ENCODE peak calls at places on chromosomes 13 and 19, in seven cellular contexts. One of them, this sample, is unnamed.

GRCh38 chr19:52474351-52475127 is 21.2 kb downstream of the ZNF578 start:
- DNase-seq in HCT116: no peak
- DNase-seq in K562: no peak
- DNase-seq in NT2/D1: no peak
- DNase-seq in H1: no peak
- DNase-seq in HepG2: no peak
- DNase-seq in GM12878: no peak
- DNase-seq in this sample: no peak

GRCh38 chr19:7923295-7924191 is 2.4 kb downstream of the CTXN1 start:
- DNase-seq in HCT116: no peak
- DNase-seq in HepG2: no peak
- DNase-seq in NT2/D1: no peak
- DNase-seq in GM12878: no peak
- DNase-seq in H1: no peak
- DNase-seq in K562: no peak
- DNase-seq in this sample: no peak

GRCh38 chr13:51549050-51549449 is 35.2 kb upstream of the WDFY2 start:
- DNase-seq in HCT116: no peak
- DNase-seq in HepG2: peak; percentile 33
- DNase-seq in H1: no peak
- DNase-seq in GM12878: peak; percentile 37
- DNase-seq in NT2/D1: peak; percentile 20
- DNase-seq in K562: peak; percentile 63
- DNase-seq in this sample: no peak

GRCh38 chr19:44050740-44051653 is 839 bp upstream of the ZNF223 start:
- DNase-seq in K562: no peak
- DNase-seq in HCT116: no peak
- DNase-seq in H1: no peak
- DNase-seq in GM12878: no peak
- DNase-seq in NT2/D1: no peak
- DNase-seq in HepG2: no peak
- DNase-seq in this sample: no peak

GRCh38 chr13:98214008-98214643 is 37.1 kb upstream of the RNF113B start:
- DNase-seq in HepG2: no peak
- DNase-seq in H1: no peak
- DNase-seq in K562: no peak
- DNase-seq in NT2/D1: no peak
- DNase-seq in GM12878: no peak
- DNase-seq in HCT116: no peak
- DNase-seq in this sample: no peak

GRCh38 chr13:104553156-104553555 is 1486.9 kb upstream of the SLC10A2 start:
- DNase-seq in K562: no peak
- DNase-seq in GM12878: no peak
- DNase-seq in H1: no peak
- DNase-seq in HepG2: no peak
- DNase-seq in NT2/D1: no peak
- DNase-seq in HCT116: no peak
- DNase-seq in this sample: no peak

GRCh38 chr13:101955764-101956163 is 446.1 kb downstream of the FGF14 start:
- DNase-seq in GM12878: no peak
- DNase-seq in NT2/D1: no peak
- DNase-seq in H1: no peak
- DNase-seq in HepG2: no peak
- DNase-seq in HCT116: no peak
- DNase-seq in K562: no peak
- DNase-seq in this sample: no peak

GRCh38 chr13:83221813-83222241 is 660.4 kb downstream of the SLITRK1 start:
- DNase-seq in K562: no peak
- DNase-seq in NT2/D1: no peak
- DNase-seq in HCT116: no peak
- DNase-seq in GM12878: no peak
- DNase-seq in HepG2: no peak
- DNase-seq in H1: no peak
- DNase-seq in this sample: no peak

GRCh38 chr13:94128430-94128829 is 351.1 kb downstream of the DCT start:
- DNase-seq in H1: no peak
- DNase-seq in NT2/D1: no peak
- DNase-seq in HCT116: no peak
- DNase-seq in GM12878: no peak
- DNase-seq in HepG2: no peak
- DNase-seq in K562: no peak
- DNase-seq in this sample: no peak

GRCh38 chr13:30618186-30618937 is 642 bp downstream of the USPL1 start:
- DNase-seq in K562: no peak
- DNase-seq in HCT116: no peak
- DNase-seq in NT2/D1: no peak
- DNase-seq in H1: no peak
- DNase-seq in HepG2: peak; percentile 4
- DNase-seq in GM12878: no peak
- DNase-seq in this sample: no peak

GRCh38 chr19:7083076-7083956 is 13.8 kb downstream of the ZNF557 start:
- DNase-seq in GM12878: no peak
- DNase-seq in H1: no peak
- DNase-seq in NT2/D1: no peak
- DNase-seq in HCT116: no peak
- DNase-seq in K562: no peak
- DNase-seq in HepG2: no peak
- DNase-seq in this sample: no peak

GRCh38 chr19:956747-957451 is 27.2 kb upstream of the WDR18 start:
- DNase-seq in HCT116: peak; percentile 36
- DNase-seq in K562: no peak
- DNase-seq in NT2/D1: peak; percentile 46
- DNase-seq in H1: peak; percentile 65
- DNase-seq in HepG2: no peak
- DNase-seq in GM12878: no peak
- DNase-seq in this sample: peak; percentile 82

GRCh38 chr19:5893907-5894703 is 9.5 kb downstream of the NDUFA11 start:
- DNase-seq in K562: peak; percentile 59
- DNase-seq in H1: no peak
- DNase-seq in NT2/D1: no peak
- DNase-seq in HCT116: no peak
- DNase-seq in HepG2: no peak
- DNase-seq in GM12878: no peak
- DNase-seq in this sample: peak; percentile 94

GRCh38 chr19:3284759-3285646 is 60.5 kb downstream of the CELF5 start:
- DNase-seq in HepG2: peak; percentile 87
- DNase-seq in NT2/D1: peak; percentile 99
- DNase-seq in K562: peak; percentile 89
- DNase-seq in HCT116: peak; percentile 96
- DNase-seq in H1: peak; percentile 100
- DNase-seq in GM12878: no peak
- DNase-seq in this sample: peak; percentile 77

GRCh38 chr13:106536244-106537034 is 977 bp upstream of the EFNB2 start:
- DNase-seq in GM12878: peak; percentile 30
- DNase-seq in K562: peak; percentile 63
- DNase-seq in H1: peak; percentile 97
- DNase-seq in NT2/D1: peak; percentile 82
- DNase-seq in HCT116: peak; percentile 63
- DNase-seq in HepG2: peak; percentile 47
- DNase-seq in this sample: peak; percentile 81

GRCh38 chr19:16587031-16588023 is 15.1 kb upstream of the SLC35E1 start:
- DNase-seq in NT2/D1: no peak
- DNase-seq in HCT116: no peak
- DNase-seq in HepG2: no peak
- DNase-seq in GM12878: peak; percentile 84
- DNase-seq in K562: no peak
- DNase-seq in H1: no peak
- DNase-seq in this sample: no peak

GRCh38 chr19:11019262-11019661 is 58.4 kb downstream of the SMARCA4 start:
- DNase-seq in HCT116: no peak
- DNase-seq in GM12878: no peak
- DNase-seq in K562: no peak
- DNase-seq in NT2/D1: no peak
- DNase-seq in HepG2: no peak
- DNase-seq in H1: no peak
- DNase-seq in this sample: no peak

GRCh38 chr13:57739089-57739488 is 107.5 kb downstream of the PCDH17 start:
- DNase-seq in H1: no peak
- DNase-seq in NT2/D1: no peak
- DNase-seq in HCT116: no peak
- DNase-seq in GM12878: no peak
- DNase-seq in HepG2: no peak
- DNase-seq in K562: no peak
- DNase-seq in this sample: no peak

GRCh38 chr13:52785721-52786120 is 46.1 kb upstream of the CNMD start:
- DNase-seq in GM12878: no peak
- DNase-seq in NT2/D1: no peak
- DNase-seq in H1: no peak
- DNase-seq in K562: no peak
- DNase-seq in HCT116: peak; percentile 49
- DNase-seq in HepG2: no peak
- DNase-seq in this sample: no peak

GRCh38 chr19:4009990-4010807 is 2.7 kb downstream of the PIAS4 start:
- DNase-seq in HCT116: no peak
- DNase-seq in K562: no peak
- DNase-seq in NT2/D1: no peak
- DNase-seq in H1: no peak
- DNase-seq in GM12878: no peak
- DNase-seq in HepG2: no peak
- DNase-seq in this sample: peak; percentile 6

GRCh38 chr13:114017028-114017630 is 43.3 kb upstream of the C13orf46 start:
- DNase-seq in HepG2: no peak
- DNase-seq in K562: no peak
- DNase-seq in H1: peak; percentile 68
- DNase-seq in GM12878: no peak
- DNase-seq in NT2/D1: peak; percentile 20
- DNase-seq in HCT116: no peak
- DNase-seq in this sample: peak; percentile 59

GRCh38 chr19:45470147-45471081 is 2.6 kb downstream of the FOSB start:
- DNase-seq in HepG2: no peak
- DNase-seq in H1: no peak
- DNase-seq in HCT116: no peak
- DNase-seq in NT2/D1: no peak
- DNase-seq in GM12878: no peak
- DNase-seq in K562: peak; percentile 59
- DNase-seq in this sample: no peak

DNA sequence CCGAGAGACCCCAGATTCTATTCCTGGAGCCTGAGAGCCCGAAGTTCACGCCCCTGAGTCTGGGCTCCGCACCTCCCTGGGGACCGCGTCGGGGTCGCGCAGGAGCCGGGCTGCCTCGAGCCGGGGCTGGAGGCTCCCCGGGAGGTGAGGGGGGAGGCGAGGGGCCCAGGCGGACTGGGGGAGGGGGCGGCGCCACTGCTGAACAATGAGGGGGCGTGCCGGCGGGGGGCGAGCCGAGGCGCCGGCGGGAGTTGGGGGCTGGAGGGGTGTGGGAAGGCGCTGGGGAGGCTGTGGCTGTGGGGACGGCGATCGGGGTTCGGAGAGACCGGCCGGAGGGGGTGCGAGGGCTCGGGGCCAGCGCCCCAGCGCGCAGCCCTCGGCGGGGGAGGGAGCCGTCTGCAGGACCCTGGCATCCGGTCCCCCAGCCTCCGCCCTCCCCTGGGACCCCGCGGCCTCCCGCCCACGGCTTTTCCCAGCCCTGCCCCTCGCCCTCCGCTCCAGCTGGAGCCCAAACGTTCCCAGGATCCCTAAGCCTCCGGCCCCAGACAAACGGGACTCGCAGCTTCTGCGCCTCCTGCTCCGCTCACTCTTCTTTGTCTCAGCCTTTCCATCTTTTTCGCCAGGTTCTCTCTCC is 917 bp downstream of the PLEKHG2 start:
- DNase-seq in GM12878: no peak
- DNase-seq in NT2/D1: no peak
- DNase-seq in K562: peak; percentile 70
- DNase-seq in HCT116: no peak
- DNase-seq in H1: peak; percentile 72
- DNase-seq in HepG2: no peak
- DNase-seq in this sample: peak; percentile 88
- TF ChIP-seq YY1 in GM12878: no peak
- TF ChIP-seq YY1 in NT2/D1: no peak
- TF ChIP-seq YY1 in K562: no peak
- TF ChIP-seq YY1 in HCT116: no peak
- TF ChIP-seq YY1 in H1: no peak
- TF ChIP-seq YY1 in HepG2: no peak
- TF ChIP-seq YY1 in this sample: no peak

DNA sequence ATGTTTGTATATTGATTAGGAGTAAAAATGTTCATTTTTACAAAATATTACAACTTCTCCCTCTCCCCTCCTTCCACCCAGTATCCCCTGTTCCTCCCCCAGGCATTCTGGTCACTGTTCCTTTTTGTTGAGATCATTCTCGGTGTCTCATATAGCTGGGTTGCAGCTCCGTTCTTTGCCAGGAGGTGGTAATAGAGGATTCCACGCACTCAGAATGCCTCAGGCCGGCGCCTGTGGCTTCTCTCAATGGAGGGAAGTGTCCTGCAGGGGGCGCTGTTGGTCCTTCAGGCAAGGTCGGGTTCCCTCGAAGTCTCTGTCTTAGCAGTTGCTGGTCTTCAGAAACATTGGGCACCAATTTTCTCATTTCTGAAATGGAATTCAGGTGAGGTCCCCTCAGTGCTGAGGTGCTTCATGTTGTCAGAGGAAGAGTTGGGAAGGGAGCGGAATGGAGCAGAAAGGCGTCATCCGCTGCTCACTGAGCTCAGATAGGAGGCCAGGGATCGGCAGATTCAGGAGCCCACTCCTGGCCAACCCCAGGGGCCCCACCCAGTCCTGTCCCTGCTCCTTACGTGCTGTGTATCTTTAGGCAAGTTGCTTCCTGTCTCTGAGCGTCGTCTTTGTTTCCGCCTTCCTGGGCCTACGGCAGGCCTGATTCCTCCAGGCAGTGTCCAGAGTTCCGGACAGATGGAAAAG is 10.3 kb upstream of the GARIN5A start:
- DNase-seq in NT2/D1: peak; percentile 70
- DNase-seq in H1: peak; percentile 97
- DNase-seq in K562: peak; percentile 75
- DNase-seq in HepG2: peak; percentile 51
- DNase-seq in HCT116: peak; percentile 80
- DNase-seq in GM12878: no peak
- DNase-seq in this sample: peak; percentile 57
- TF ChIP-seq YY1 in NT2/D1: no peak
- TF ChIP-seq YY1 in H1: peak; percentile 36
- TF ChIP-seq YY1 in K562: no peak
- TF ChIP-seq YY1 in HepG2: no peak
- TF ChIP-seq YY1 in HCT116: no peak
- TF ChIP-seq YY1 in GM12878: peak; percentile 21
- TF ChIP-seq YY1 in this sample: no peak

DNA sequence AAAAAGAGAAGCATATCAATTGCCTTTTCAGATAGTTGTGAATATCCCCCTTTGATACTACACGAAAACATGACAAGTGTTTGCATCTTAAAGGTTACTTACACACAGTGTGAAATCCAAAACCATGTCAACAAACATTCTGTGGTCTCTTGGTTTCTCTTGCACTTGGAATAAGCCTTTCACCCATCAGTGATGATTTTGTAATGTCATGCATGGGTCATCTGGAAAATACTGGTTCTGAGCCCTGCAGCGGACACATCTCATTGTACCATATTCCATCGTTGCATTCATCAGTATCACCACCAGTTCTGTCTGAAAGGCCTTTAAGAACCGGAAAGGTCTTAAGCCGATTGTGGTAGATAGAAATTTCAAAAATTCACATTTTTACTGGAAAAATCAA is 65.4 kb upstream of the SOX1 start:
- DNase-seq in NT2/D1: no peak
- DNase-seq in HepG2: no peak
- DNase-seq in K562: no peak
- DNase-seq in HCT116: no peak
- DNase-seq in H1: no peak
- DNase-seq in GM12878: no peak
- DNase-seq in this sample: no peak
- TF ChIP-seq YY1 in NT2/D1: no peak
- TF ChIP-seq YY1 in HepG2: no peak
- TF ChIP-seq YY1 in K562: no peak
- TF ChIP-seq YY1 in HCT116: no peak
- TF ChIP-seq YY1 in H1: no peak
- TF ChIP-seq YY1 in GM12878: no peak
- TF ChIP-seq YY1 in this sample: no peak

GRCh38 chr13:54162069-54162468 is 1133.5 kb downstream of the OLFM4 start:
- DNase-seq in H1: no peak
- DNase-seq in K562: no peak
- DNase-seq in NT2/D1: no peak
- DNase-seq in GM12878: no peak
- DNase-seq in HepG2: no peak
- DNase-seq in HCT116: no peak
- DNase-seq in this sample: no peak
- TF ChIP-seq YY1 in H1: no peak
- TF ChIP-seq YY1 in K562: no peak
- TF ChIP-seq YY1 in NT2/D1: no peak
- TF ChIP-seq YY1 in GM12878: no peak
- TF ChIP-seq YY1 in HepG2: no peak
- TF ChIP-seq YY1 in HCT116: no peak
- TF ChIP-seq YY1 in this sample: no peak

This sample was measured in SK-N-SH.